ENCODE peak calls at places on chromosomes 7 and 10, in six cellular contexts. N is lung microvascular endothelial cell, H is NCI-H460, I is amniotic epithelial cell, F is H54, T is SK-N-DZ. Z is an unnamed sample.

GRCh38 chr7:27159278-27160146 is 3.0 kb upstream of the HOXA7 start:
- DNase-seq in I (no peak), H (no peak), F (no peak), N (no peak), T (no peak), Z (no peak)

GRCh38 chr7:36583318-36583717 is 141.0 kb downstream of the AOAH start:
- DNase-seq in N (no peak), H (no peak), T (no peak), F (no peak), I (peak; percentile 67), Z (no peak)

GRCh38 chr10:121088524-121088923 is 237.4 kb downstream of the WDR11 start:
- DNase-seq in H (no peak), F (no peak), N (no peak), I (no peak), T (peak; percentile 50), Z (no peak)

GRCh38 chr10:126350216-126350992 is 37.9 kb downstream of the ADAM12 start:
- DNase-seq in H (no peak), N (peak; percentile 29), T (no peak), I (peak; percentile 68), F (peak; percentile 53), Z (no peak)

GRCh38 chr7:87506243-87507180 is 31.0 kb upstream of the ABCB4 start:
- DNase-seq in T (no peak), F (no peak), I (peak; percentile 11), N (peak; percentile 48), H (peak; percentile 36), Z (no peak)

GRCh38 chr7:128945668-128946366 is 8.1 kb downstream of the IRF5 start:
- DNase-seq in N (no peak), I (no peak), H (no peak), F (no peak), T (no peak), Z (no peak)

GRCh38 chr7:155843426-155844018 is 31.3 kb upstream of the SHH start:
- DNase-seq in F (no peak), I (no peak), H (no peak), N (no peak), T (no peak), Z (no peak)

GRCh38 chr7:100688593-100688860 is 5.5 kb downstream of the GIGYF1 start:
- DNase-seq in H (no peak), N (no peak), T (no peak), F (no peak), I (no peak), Z (no peak)

GRCh38 chr7:94698275-94698674 is 42.3 kb upstream of the SGCE start:
- DNase-seq in F (peak; percentile 9), I (peak; percentile 86), H (peak; percentile 7), N (peak; percentile 77), T (no peak), Z (no peak)

GRCh38 chr7:84722086-84722485 is 464.8 kb downstream of the SEMA3D start:
- DNase-seq in N (no peak), F (no peak), H (no peak), T (no peak), I (no peak), Z (no peak)

GRCh38 chr7:80053098-80053497 is 81.5 kb upstream of the GNAI1 start:
- DNase-seq in T (no peak), I (no peak), N (no peak), H (no peak), F (no peak), Z (no peak)

Z was measured in thoracic aorta.